ENCODE peak calls at places on chromosomes 13 and 19, in four cellular contexts. T is K562, I is SK-N-SH, N is HCT116. L is an unnamed sample.

GRCh38 chr13:19150712-19151228 is 30.9 kb downstream of the TUBA3C start:
- DNase-seq in T (no peak), I (no peak), N (no peak), L (no peak)

GRCh38 chr13:98405107-98405571 is 171.8 kb downstream of the STK24 start:
- DNase-seq in T (no peak), I (peak), N (no peak), L (no peak)

GRCh38 chr19:5078666-5079409 is 109.9 kb downstream of the KDM4B start:
- DNase-seq in T (no peak), I (no peak), N (no peak), L (no peak)

GRCh38 chr19:33860691-33861090 is 64.0 kb downstream of the KCTD15 start:
- DNase-seq in T (no peak), I (no peak), N (no peak), L (no peak)

GRCh38 chr13:110138009-110138699 is 168.8 kb downstream of the COL4A1 start:
- DNase-seq in T (peak), I (peak), N (peak), L (peak)

GRCh38 chr19:43699506-43700367 is 16.1 kb upstream of the IRGC start:
- DNase-seq in T (no peak), I (peak), N (no peak), L (no peak)

GRCh38 chr19:37817180-37817911 is 38.0 kb upstream of the ZNF573 start:
- DNase-seq in T (no peak), I (peak), N (no peak), L (no peak)

GRCh38 chr19:21698215-21698614 is 69.2 kb downstream of the ZNF100 start:
- DNase-seq in T (no peak), I (peak), N (no peak), L (peak)

GRCh38 chr19:3670796-3671679 is 29.2 kb downstream of the PIP5K1C start:
- DNase-seq in T (peak), I (no peak), N (no peak), L (no peak)

GRCh38 chr19:48735031-48735615 is 5.3 kb downstream of the RASIP1 start:
- DNase-seq in T (no peak), I (no peak), N (no peak), L (no peak)

GRCh38 chr13:74444161-74444571 is 310.0 kb upstream of the KLF12 start:
- DNase-seq in T (no peak), I (no peak), N (no peak), L (peak)

GRCh38 chr19:32817252-32817912 is 52.2 kb downstream of the SLC7A9 start:
- DNase-seq in T (no peak), I (no peak), N (no peak), L (no peak)

GRCh38 chr19:21468791-21469190 is 36.6 kb upstream of the ZNF429 start:
- DNase-seq in T (no peak), I (no peak), N (no peak), L (no peak)

GRCh38 chr13:113832204-113832603 is 31.7 kb downstream of the GAS6 start:
- DNase-seq in T (no peak), I (no peak), N (no peak), L (no peak)

GRCh38 chr19:48329167-48329891 is 4.0 kb downstream of the EMP3 start:
- DNase-seq in T (peak), I (no peak), N (no peak), L (no peak)

GRCh38 chr13:20351279-20352022 is 119.3 kb upstream of the GJB6 start:
- DNase-seq in T (no peak), I (no peak), N (no peak), L (no peak)

GRCh38 chr19:5697890-5698634 is 8.0 kb downstream of the RPL36 start:
- DNase-seq in T (no peak), I (peak), N (no peak), L (no peak)

GRCh38 chr19:42683917-42684513 is 56.3 kb downstream of the PSG3 start:
- DNase-seq in T (peak), I (peak), N (peak), L (peak)

GRCh38 chr19:33436360-33437345 is 63.1 kb downstream of the CEBPG start:
- DNase-seq in T (no peak), I (peak), N (no peak), L (no peak)

GRCh38 chr13:41074523-41074922 is 13.2 kb downstream of the WBP4 start:
- DNase-seq in T (no peak), I (no peak), N (no peak), L (no peak)

GRCh38 chr19:7652061-7652641 is 15.2 kb downstream of the STXBP2 start:
- DNase-seq in T (peak), I (peak), N (peak), L (peak)
- TF ChIP-seq JUND in T (peak), I (no peak), N (no peak), L (no peak)

GRCh38 chr19:38942471-38943181 is 11.9 kb downstream of the MRPS12 start:
- DNase-seq in T (no peak), I (no peak), N (no peak), L (no peak)

GRCh38 chr19:38944981-38945506 is 14.3 kb downstream of the MRPS12 start:
- DNase-seq in T (peak), I (peak), N (no peak), L (no peak)

GRCh38 chr19:38946229-38947010 is 15.7 kb downstream of the MRPS12 start:
- DNase-seq in T (no peak), I (no peak), N (no peak), L (no peak)

GRCh38 chr19:38941979-38942378 is 11.2 kb downstream of the MRPS12 start:
- DNase-seq in T (no peak), I (no peak), N (no peak), L (no peak)

DNA sequence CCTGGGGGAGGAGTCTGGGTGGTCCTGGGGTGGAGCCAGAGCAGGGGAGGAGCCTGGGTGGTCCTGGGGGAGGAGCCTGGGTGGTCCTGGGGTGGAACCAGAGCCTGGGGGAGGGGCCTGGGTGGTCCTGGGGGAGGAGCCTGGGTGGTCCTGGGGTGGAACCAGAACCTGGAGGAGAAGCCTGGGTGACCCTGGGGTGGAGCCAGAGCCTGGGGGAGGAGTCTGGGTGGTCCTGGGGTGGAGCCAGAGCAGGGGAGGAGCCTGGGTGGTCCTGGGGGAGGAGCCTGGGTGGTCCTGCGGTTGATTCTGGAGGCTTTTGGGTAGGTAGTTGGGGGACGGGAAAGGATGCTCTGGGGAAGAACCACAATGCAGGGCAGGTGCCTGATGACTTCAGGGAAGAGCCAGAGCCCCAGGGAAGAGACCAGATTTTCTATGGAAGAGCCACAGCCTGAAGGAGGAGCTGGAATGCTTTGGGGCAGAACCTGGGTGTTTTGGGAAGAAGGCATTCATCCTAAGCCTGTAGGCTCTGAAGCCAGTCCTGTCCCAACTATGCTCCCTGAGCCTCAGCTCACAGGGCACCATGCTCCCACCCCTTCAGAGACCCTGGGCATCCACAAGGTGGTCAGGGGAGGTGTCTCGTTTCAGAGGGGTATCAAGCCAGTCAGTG is 15.0 kb downstream of the MRPS12 start:
- DNase-seq in T (no peak), I (no peak), N (no peak), L (no peak)
- TF ChIP-seq JUND in T (no peak), I (no peak), N (no peak), L (no peak)

GRCh38 chr13:26867451-26868067 is 107.0 kb upstream of the GPR12 start:
- DNase-seq in T (peak), I (no peak), N (no peak), L (peak)
- TF ChIP-seq JUND in T (no peak), I (no peak), N (no peak), L (no peak)

GRCh38 chr13:105997436-105998232 is 537.8 kb downstream of the EFNB2 start:
- DNase-seq in T (no peak), I (no peak), N (no peak), L (no peak)
- TF ChIP-seq JUND in T (no peak), I (no peak), N (no peak), L (no peak)

GRCh38 chr13:39655041-39655568 is 357 bp upstream of the COG6 start:
- DNase-seq in T (peak), I (peak), N (no peak), L (peak)

GRCh38 chr13:39655569-39656324 is at the start of gene COG6:
- DNase-seq in T (peak), I (peak), N (peak), L (peak)

GRCh38 chr13:39656325-39656677 is 839 bp downstream of the COG6 start:
- DNase-seq in T (no peak), I (no peak), N (no peak), L (no peak)
- TF ChIP-seq JUND in T (no peak), I (no peak), N (no peak), L (no peak)

GRCh38 chr13:97215325-97215724 is 6.8 kb upstream of the MBNL2 start:
- DNase-seq in T (no peak), I (no peak), N (no peak), L (no peak)

GRCh38 chr13:97214921-97215320 is 7.2 kb upstream of the MBNL2 start:
- DNase-seq in T (no peak), I (no peak), N (no peak), L (no peak)

GRCh38 chr13:97211357-97211756 is 10.8 kb upstream of the MBNL2 start:
- DNase-seq in T (no peak), I (no peak), N (no peak), L (no peak)

GRCh38 chr13:97212540-97213146 is 9.5 kb upstream of the MBNL2 start:
- DNase-seq in T (peak), I (no peak), N (no peak), L (peak)

GRCh38 chr13:97211986-97212385 is 10.1 kb upstream of the MBNL2 start:
- DNase-seq in T (no peak), I (no peak), N (no peak), L (no peak)
- TF ChIP-seq JUND in T (no peak), I (no peak), N (no peak), L (no peak)

DNA sequence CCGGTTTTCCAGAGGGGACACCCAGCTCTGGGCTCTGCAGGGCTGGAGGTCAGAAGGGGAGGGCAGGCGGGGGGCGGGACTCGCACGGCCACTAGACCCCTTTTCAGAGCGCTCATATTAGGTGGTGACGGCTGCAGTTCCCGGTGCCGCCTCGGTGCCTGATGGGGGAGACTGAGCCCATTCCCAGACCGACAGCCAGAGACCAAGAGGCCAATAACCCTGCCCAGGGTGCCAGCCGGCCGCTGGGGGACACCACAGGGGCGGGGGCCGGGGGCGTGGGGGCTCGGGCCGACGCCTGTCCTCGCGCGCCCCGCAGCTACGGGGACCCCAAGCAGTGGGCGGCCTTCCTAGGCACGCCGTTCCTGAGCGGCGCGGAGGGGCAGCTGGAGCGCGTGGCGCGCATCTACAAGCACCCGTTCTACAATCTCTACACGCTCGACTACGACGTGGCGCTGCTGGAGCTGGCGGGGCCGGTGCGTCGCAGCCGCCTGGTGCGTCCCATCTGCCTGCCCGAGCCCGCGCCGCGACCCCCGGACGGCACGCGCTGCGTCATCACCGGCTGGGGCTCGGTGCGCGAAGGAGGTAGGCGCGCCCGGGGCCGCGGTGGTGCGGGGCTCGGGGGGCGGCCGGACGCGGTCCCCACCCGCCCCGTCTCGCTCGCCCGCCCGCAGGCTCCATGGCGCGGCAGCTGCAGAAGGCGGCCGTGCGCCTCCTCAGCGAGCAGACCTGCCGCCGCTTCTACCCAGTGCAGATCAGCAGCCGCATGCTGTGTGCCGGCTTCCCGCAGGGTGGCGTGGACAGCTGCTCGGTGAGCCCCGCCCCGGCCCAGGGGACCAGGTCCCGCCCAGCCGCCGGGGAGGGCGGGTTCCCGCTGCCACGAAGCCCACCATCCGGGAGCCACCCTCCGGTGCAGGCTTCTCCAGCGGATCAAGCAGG is 2.4 kb downstream of the TIMM13 start:
- DNase-seq in T (no peak), I (peak), N (no peak), L (no peak)
- TF ChIP-seq JUND in T (no peak), I (no peak), N (no peak), L (no peak)

DNA sequence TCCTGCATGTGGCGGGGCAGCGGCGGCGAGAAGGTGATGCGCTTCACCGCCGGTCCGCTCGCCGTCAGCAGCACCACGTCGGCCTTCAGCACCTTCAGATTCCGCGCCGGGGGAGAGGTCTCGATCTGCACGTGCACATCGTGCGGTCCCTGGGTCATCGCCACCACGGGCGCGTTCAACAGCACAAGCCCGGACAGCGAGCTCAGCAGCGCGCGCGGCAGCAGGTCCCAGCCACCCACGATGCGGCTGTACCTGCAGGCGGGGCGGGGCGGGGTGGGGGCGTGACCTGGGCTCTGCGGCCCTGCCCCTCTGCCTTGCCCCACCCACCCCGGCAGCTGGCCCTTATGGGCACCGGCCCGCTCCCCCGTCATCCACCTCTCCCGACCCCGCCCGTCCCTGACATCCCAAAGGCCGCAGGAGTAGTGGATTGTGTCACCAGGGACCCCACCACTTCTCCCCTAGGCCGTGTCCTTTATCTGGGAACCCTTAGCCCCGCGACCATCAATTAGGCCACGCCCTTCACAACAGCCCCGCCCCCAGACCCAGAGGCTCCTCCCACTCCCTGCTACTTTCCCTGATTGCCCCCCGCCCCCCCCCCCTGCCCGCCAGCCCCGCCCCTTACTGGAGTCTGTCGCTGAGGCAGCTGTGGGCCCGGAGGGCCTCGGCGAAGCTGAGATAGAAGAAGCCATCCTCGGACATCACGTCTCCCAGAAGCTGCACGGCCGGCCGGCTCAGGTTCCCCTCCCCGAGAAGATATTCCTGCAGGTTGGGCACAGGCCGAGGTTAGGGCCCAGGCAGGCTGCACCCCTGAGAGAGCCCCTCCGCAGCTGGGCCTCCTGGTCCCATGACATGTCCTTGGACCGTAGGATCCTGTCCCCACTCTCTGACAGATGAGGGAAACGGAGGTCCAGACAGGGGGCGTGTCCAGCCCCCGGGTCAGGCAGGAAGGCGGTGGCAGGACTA is 6.1 kb downstream of the IL4I1 start:
- DNase-seq in T (peak), I (peak), N (no peak), L (no peak)
- TF ChIP-seq JUND in T (no peak), I (no peak), N (no peak), L (no peak)